ENCODE peak calls at places on chromosomes 11 and 22, in six cellular contexts. W is epithelial cell of esophagus, V is NCI-H774, B is GM04503, Q is psoas muscle, R is thoracic aorta. E is an unnamed sample.

GRCh38 chr22:30650508-30651116 is 15.0 kb downstream of the SLC35E4 start:
- DNase-seq in R (no peak), Q (no peak), W (no peak), V (no peak), B (no peak), E (no peak)

GRCh38 chr11:17585911-17586695 is 39.0 kb downstream of the OTOG start:
- DNase-seq in V (no peak), R (no peak), W (peak), Q (no peak), B (no peak), E (no peak)

GRCh38 chr22:44425356-44425755 is 72.7 kb downstream of the RTL6 start:
- DNase-seq in Q (no peak), V (no peak), W (no peak), R (no peak), B (no peak), E (no peak)

GRCh38 chr11:117316197-117316961 is at the start of gene BACE1:
- DNase-seq in W (peak), V (peak), Q (peak), R (peak), B (peak), E (peak)

GRCh38 chr11:44852952-44853351 is 97.7 kb downstream of the TP53I11 start:
- DNase-seq in R (no peak), B (no peak), W (no peak), V (no peak), Q (no peak), E (no peak)

GRCh38 chr11:27211370-27212127 is 151.5 kb downstream of the CCDC34 start:
- DNase-seq in W (no peak), B (no peak), Q (no peak), R (no peak), V (peak), E (no peak)

GRCh38 chr11:2363816-2364370 is 13.2 kb upstream of the CD81 start:
- DNase-seq in W (no peak), R (no peak), V (no peak), B (no peak), Q (no peak), E (no peak)

GRCh38 chr11:79413258-79413657 is 27.6 kb downstream of the TENM4 start:
- DNase-seq in R (peak), W (peak), Q (peak), V (no peak), B (peak), E (peak)

GRCh38 chr22:22914726-22915669 is 27.4 kb downstream of the IGLL5 start:
- DNase-seq in W (no peak), B (no peak), Q (no peak), R (no peak), V (no peak), E (no peak)

GRCh38 chr22:44259366-44260215 is 53.2 kb downstream of the SHISAL1 start:
- DNase-seq in Q (no peak), R (no peak), B (no peak), V (no peak), W (no peak), E (no peak)

GRCh38 chr11:63536669-63537292 is at the start of gene PLAAT4:
- DNase-seq in B (peak), Q (peak), V (no peak), W (no peak), R (no peak), E (peak)

GRCh38 chr11:104916442-104916841 is 18.2 kb upstream of the CASP12 start:
- DNase-seq in W (no peak), Q (no peak), V (no peak), R (no peak), B (no peak), E (no peak)

GRCh38 chr11:94150056-94150455 is 21.4 kb downstream of the PANX1 start:
- DNase-seq in R (no peak), B (no peak), W (peak), Q (no peak), V (no peak), E (no peak)

GRCh38 chr11:83545911-83546310 is 259.7 kb upstream of the CCDC90B start:
- DNase-seq in R (no peak), Q (no peak), W (no peak), B (no peak), V (no peak), E (peak)

GRCh38 chr22:46731246-46732040 is 6.6 kb downstream of the CERK start:
- DNase-seq in Q (peak), V (no peak), B (no peak), W (peak), R (no peak), E (no peak)

GRCh38 chr11:10390375-10390774 is 64.7 kb upstream of the AMPD3 start:
- DNase-seq in W (no peak), B (no peak), R (no peak), V (no peak), Q (no peak), E (no peak)

GRCh38 chr22:19223617-19224016 is 45.1 kb upstream of the SLC25A1 start:
- DNase-seq in Q (no peak), V (no peak), B (no peak), W (no peak), R (no peak), E (no peak)

GRCh38 chr11:1640076-1640946 is 10.7 kb downstream of the KRTAP5-5 start:
- DNase-seq in B (no peak), R (no peak), W (peak), Q (no peak), V (peak), E (peak)

GRCh38 chr11:122285021-122285420 is 169.0 kb upstream of the BLID start:
- DNase-seq in W (no peak), B (no peak), Q (no peak), R (no peak), V (no peak), E (no peak)

GRCh38 chr22:19892249-19892879 is 37.7 kb upstream of the GNB1L start:
- DNase-seq in V (no peak), Q (no peak), B (no peak), W (no peak), R (no peak), E (no peak)

GRCh38 chr11:114166389-114166788 is 106.9 kb downstream of the ZBTB16 start:
- DNase-seq in B (no peak), Q (no peak), V (no peak), W (no peak), R (no peak), E (no peak)

GRCh38 chr11:120182790-120183491 is 27.9 kb upstream of the OAF start:
- DNase-seq in B (no peak), R (no peak), V (no peak), Q (peak), W (peak), E (no peak)

GRCh38 chr11:43924112-43924855 is 18.2 kb upstream of the C11orf96 start:
- DNase-seq in R (no peak), B (no peak), Q (no peak), V (no peak), W (no peak), E (no peak)

GRCh38 chr22:44463151-44463550 is 34.9 kb downstream of the RTL6 start:
- DNase-seq in R (no peak), B (no peak), W (no peak), Q (no peak), V (no peak), E (no peak)

GRCh38 chr11:95067042-95067827 is 516 bp downstream of the SRSF8 start:
- DNase-seq in Q (peak), W (peak), B (peak), V (peak), R (peak), E (peak)

GRCh38 chr11:11571893-11572292 is 49.9 kb downstream of the GALNT18 start:
- DNase-seq in Q (no peak), W (peak), V (no peak), B (no peak), R (no peak), E (no peak)

GRCh38 chr11:117950320-117950719 is 21.1 kb upstream of the TMPRSS13 start:
- DNase-seq in W (no peak), Q (no peak), R (no peak), B (no peak), V (no peak), E (peak)

GRCh38 chr22:46754110-46754799 is 8.2 kb upstream of the TBC1D22A start:
- DNase-seq in V (no peak), R (peak), B (peak), W (peak), Q (peak), E (peak)